ENCODE peak calls at places on chromosomes 13 and 19, in six cellular contexts. J is fibroblast of pulmonary artery, R is cardiac fibroblast, K is mesothelial cell of epicardium, V is H9, S is upper lobe of left lung. O is an unnamed sample.

GRCh38 chr19:55113570-55114039 is 3.8 kb downstream of the PPP1R12C start:
- DNase-seq in J (peak; percentile 94), R (peak; percentile 90), K (peak; percentile 74), V (peak; percentile 86), S (peak; percentile 75), O (no peak)

GRCh38 chr13:26460652-26461051 is 96.8 kb upstream of the WASF3 start:
- DNase-seq in J (peak; percentile 47), R (peak; percentile 98), K (no peak), V (no peak), S (no peak), O (no peak)

GRCh38 chr19:6556480-6556879 is 25.7 kb downstream of the TNFSF9 start:
- DNase-seq in J (peak; percentile 53), R (peak; percentile 71), K (no peak), V (no peak), S (no peak), O (peak; percentile 34)

GRCh38 chr13:102597029-102598015 is 536 bp downstream of the TPP2 start:
- DNase-seq in J (peak; percentile 19), R (peak; percentile 23), K (peak; percentile 49), V (no peak), S (peak; percentile 91), O (peak; percentile 41)

GRCh38 chr19:49224856-49225255 is 67.3 kb downstream of the TRPM4 start:
- DNase-seq in J (peak; percentile 67), R (peak; percentile 74), K (no peak), V (peak; percentile 87), S (no peak), O (peak; percentile 65)

GRCh38 chr19:39335168-39335567 is 675 bp downstream of the GMFG start:
- DNase-seq in J (no peak), R (no peak), K (no peak), V (no peak), S (no peak), O (peak; percentile 63)

GRCh38 chr13:39590466-39591036 is 12.4 kb downstream of the LHFPL6 start:
- DNase-seq in J (no peak), R (no peak), K (no peak), V (no peak), S (no peak), O (no peak)

GRCh38 chr19:14337510-14337909 is 43.7 kb upstream of the ADGRE5 start:
- DNase-seq in J (peak; percentile 26), R (peak; percentile 29), K (no peak), V (peak; percentile 75), S (no peak), O (peak; percentile 63)

GRCh38 chr19:52722062-52723005 is 12.5 kb downstream of the ZNF611 start:
- DNase-seq in J (peak; percentile 62), R (peak; percentile 85), K (no peak), V (no peak), S (no peak), O (no peak)

GRCh38 chr13:92379371-92379770 is 847.2 kb upstream of the GPC6 start:
- DNase-seq in J (no peak), R (no peak), K (no peak), V (no peak), S (no peak), O (no peak)

GRCh38 chr13:97466782-97467181 is 32.8 kb downstream of the RAP2A start:
- DNase-seq in J (no peak), R (no peak), K (no peak), V (no peak), S (no peak), O (no peak)

GRCh38 chr19:14632286-14632685 is 42.4 kb downstream of the ADGRE3 start:
- DNase-seq in J (peak; percentile 24), R (peak; percentile 49), K (no peak), V (peak; percentile 68), S (no peak), O (peak; percentile 26)

GRCh38 chr19:49343127-49343526 is 7.9 kb downstream of the CD37 start:
- DNase-seq in J (no peak), R (no peak), K (no peak), V (no peak), S (no peak), O (no peak)

GRCh38 chr13:35720690-35721554 is 244.4 kb upstream of the MAB21L1 start:
- DNase-seq in J (peak; percentile 55), R (peak; percentile 57), K (peak; percentile 84), V (peak; percentile 80), S (no peak), O (peak; percentile 61)

GRCh38 chr19:43438291-43439162 is 23.8 kb downstream of the TEX101 start:
- DNase-seq in J (peak; percentile 88), R (peak; percentile 64), K (no peak), V (no peak), S (no peak), O (peak; percentile 31)

GRCh38 chr13:41407380-41407779 is 50.0 kb upstream of the RGCC start:
- DNase-seq in J (no peak), R (peak; percentile 35), K (no peak), V (no peak), S (no peak), O (no peak)

GRCh38 chr13:102233566-102234208 is 168.2 kb downstream of the FGF14 start:
- DNase-seq in J (no peak), R (peak; percentile 44), K (no peak), V (no peak), S (no peak), O (peak; percentile 2)

GRCh38 chr19:50567052-50567841 is 988 bp downstream of the LRRC4B start:
- DNase-seq in J (no peak), R (no peak), K (no peak), V (no peak), S (no peak), O (no peak)

GRCh38 chr19:4748589-4748988 is 24.9 kb upstream of the DPP9 start:
- DNase-seq in J (no peak), R (no peak), K (no peak), V (no peak), S (no peak), O (no peak)

GRCh38 chr19:8438236-8438635 is 6.5 kb upstream of the HNRNPM start:
- DNase-seq in J (no peak), R (no peak), K (no peak), V (no peak), S (peak; percentile 62), O (no peak)

GRCh38 chr13:48078251-48078656 is 16.6 kb downstream of the MED4 start:
- DNase-seq in J (peak; percentile 19), R (no peak), K (no peak), V (no peak), S (no peak), O (peak; percentile 57)

GRCh38 chr19:40110570-40110969 is 19.8 kb upstream of the ZNF780A start:
- DNase-seq in J (no peak), R (no peak), K (no peak), V (no peak), S (no peak), O (no peak)

DNA sequence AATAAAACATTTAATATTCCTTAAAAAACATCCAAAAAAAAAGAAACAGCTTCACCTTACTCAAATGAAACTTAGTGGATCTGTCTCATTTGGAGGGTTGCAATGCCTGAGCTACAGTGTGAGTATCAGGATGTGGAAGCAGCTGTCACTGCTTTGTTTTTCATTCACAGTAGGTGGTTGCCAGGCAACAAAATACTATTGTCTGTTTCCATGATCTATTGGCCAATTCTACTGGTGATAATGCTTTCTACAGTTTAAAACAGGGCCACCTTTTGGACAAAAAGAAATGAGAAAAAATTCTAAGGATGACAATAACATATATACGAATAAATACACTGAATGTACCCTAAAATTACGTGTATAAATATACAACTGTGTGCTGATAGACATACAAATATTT is 3.0 kb downstream of the ENOX1 start:
- DNase-seq in J (peak; percentile 89), R (peak; percentile 89), K (no peak), V (no peak), S (no peak), O (no peak)
- TF ChIP-seq CTCF in J (no peak), R (no peak), K (no peak), V (no peak), S (no peak), O (no peak)

DNA sequence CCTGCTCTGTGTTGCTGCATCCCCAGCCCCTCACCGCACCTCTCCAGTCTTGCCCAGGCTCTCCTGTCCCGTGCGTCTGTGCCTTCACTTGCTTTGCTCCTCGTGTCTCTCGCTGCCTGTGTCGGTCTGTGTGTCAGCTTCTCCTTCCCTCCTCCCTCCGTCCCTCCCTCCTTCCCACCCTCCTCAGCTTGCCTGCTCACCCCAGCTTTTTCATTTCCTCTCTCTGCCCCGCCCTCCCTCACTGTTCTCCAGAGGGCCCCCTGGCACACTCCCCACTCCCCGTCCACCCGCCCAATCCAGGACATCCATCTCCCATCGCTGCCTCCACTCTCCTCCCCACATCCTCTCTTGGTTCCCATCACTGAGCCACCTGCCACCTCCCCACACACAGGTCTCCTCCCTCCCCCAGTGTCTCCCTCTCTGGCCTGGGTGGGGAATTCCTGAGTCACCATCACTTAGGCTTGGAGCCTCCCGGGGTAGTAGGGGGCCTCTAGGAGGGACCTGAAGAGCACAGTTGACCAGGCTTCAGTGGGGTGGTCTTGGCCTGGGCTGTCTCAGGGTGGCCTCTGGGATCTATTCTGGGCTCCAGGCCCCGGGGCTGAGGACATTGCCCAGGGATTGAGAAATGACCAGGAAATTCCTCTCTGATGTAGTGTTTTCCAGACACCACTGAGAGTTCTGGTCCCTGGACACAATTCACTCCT is at the start of gene PTGIR:
- DNase-seq in J (peak; percentile 93), R (peak; percentile 89), K (peak; percentile 50), V (no peak), S (no peak), O (peak; percentile 62)
- TF ChIP-seq CTCF in J (no peak), R (no peak), K (no peak), V (no peak), S (no peak), O (no peak)

GRCh38 chr19:33407140-33407551 is 33.6 kb downstream of the CEBPG start:
- DNase-seq in J (no peak), R (no peak), K (no peak), V (no peak), S (peak; percentile 58), O (no peak)
- TF ChIP-seq CTCF in J (no peak), R (no peak), K (peak; percentile 70), V (no peak), S (no peak), O (no peak)

DNA sequence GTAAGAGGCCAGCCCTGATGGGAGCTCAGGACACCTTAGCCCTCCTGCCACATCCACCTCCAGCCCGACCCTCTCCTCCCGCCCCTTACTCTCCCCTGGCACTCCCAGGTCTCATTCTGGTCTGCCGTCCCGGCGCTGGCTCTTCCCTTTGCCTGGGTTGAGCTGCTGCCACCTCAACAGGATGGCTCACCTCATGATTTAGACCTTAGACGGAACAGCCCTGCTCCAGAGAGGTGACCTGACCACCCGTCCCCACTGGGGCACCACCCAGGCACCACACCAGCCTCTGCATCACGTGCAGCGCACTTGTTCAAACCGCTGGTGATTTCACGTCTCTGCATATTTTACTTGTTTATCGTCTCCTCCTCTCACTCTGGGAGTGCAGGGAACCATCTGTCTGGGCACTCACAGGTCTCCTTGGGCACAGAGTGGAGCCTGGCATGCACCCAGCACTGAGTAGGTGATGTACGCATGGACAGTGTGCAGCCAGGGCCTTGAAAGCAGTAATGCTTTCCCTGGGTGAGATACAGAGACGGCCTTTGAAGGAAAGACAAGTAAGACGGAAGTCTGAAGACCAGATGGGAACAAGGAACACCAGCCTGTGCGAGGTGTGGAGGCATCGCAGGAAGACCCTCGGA is 183.1 kb downstream of the KATNAL1 start:
- DNase-seq in J (no peak), R (no peak), K (no peak), V (no peak), S (peak; percentile 32), O (no peak)
- TF ChIP-seq CTCF in J (no peak), R (no peak), K (no peak), V (no peak), S (no peak), O (no peak)

GRCh38 chr13:62243146-62243545 is 827.5 kb upstream of the PCDH20 start:
- DNase-seq in J (no peak), R (no peak), K (no peak), V (no peak), S (no peak), O (no peak)
- TF ChIP-seq CTCF in J (no peak), R (no peak), K (no peak), V (no peak), S (no peak), O (no peak)